ENCODE peak calls at places on chromosomes 11 and 22, in eight cellular contexts. T, C, S, N, Q, G, Y and M are unnamed samples.

GRCh38 chr22:28442951-28443876 is 236.4 kb downstream of the TTC28 start:
- DNase-seq in T (peak), C (no peak), S (peak), N (peak), Q (peak), G (peak), Y (peak), M (peak)

GRCh38 chr11:125263268-125263790 is 98.8 kb downstream of the PKNOX2 start:
- DNase-seq in T (peak), C (peak), S (peak), N (peak), Q (peak), G (peak), Y (peak), M (peak)

GRCh38 chr11:64916040-64916847 is 765 bp downstream of the ATG2A start:
- DNase-seq in T (peak), C (no peak), S (peak), N (peak), Q (no peak), G (peak), Y (peak), M (peak)

GRCh38 chr22:46099740-46100139 is 50.6 kb upstream of the PPARA start:
- DNase-seq in T (no peak), C (no peak), S (no peak), N (no peak), Q (no peak), G (no peak), Y (no peak), M (no peak)

GRCh38 chr11:79440451-79441158 is at the start of gene TENM4:
- DNase-seq in T (peak), C (peak), S (peak), N (peak), Q (no peak), G (peak), Y (peak), M (peak)

GRCh38 chr11:102494216-102494615 is 36.3 kb downstream of the MMP7 start:
- DNase-seq in T (peak), C (no peak), S (peak), N (no peak), Q (peak), G (peak), Y (peak), M (peak)

GRCh38 chr22:47110817-47111443 is 348.5 kb downstream of the TBC1D22A start:
- DNase-seq in T (no peak), C (no peak), S (no peak), N (no peak), Q (no peak), G (peak), Y (peak), M (no peak)

GRCh38 chr11:47587733-47588326 is 1.4 kb downstream of the FAM180B start:
- DNase-seq in T (no peak), C (no peak), S (peak), N (no peak), Q (no peak), G (no peak), Y (no peak), M (no peak)

GRCh38 chr11:112610996-112611795 is 350.0 kb upstream of the NCAM1 start:
- DNase-seq in T (no peak), C (no peak), S (no peak), N (no peak), Q (no peak), G (peak), Y (peak), M (no peak)

GRCh38 chr11:118620529-118621070 is 13.2 kb downstream of the PHLDB1 start:
- DNase-seq in T (peak), C (no peak), S (no peak), N (no peak), Q (no peak), G (no peak), Y (peak), M (no peak)

GRCh38 chr11:73201888-73202810 is 15.9 kb upstream of the P2RY2 start:
- DNase-seq in T (no peak), C (no peak), S (peak), N (no peak), Q (no peak), G (no peak), Y (no peak), M (no peak)

GRCh38 chr22:45179276-45180049 is 15.7 kb downstream of the NUP50 start:
- DNase-seq in T (no peak), C (no peak), S (no peak), N (no peak), Q (no peak), G (no peak), Y (no peak), M (no peak)

GRCh38 chr11:330307-330693 is 9.6 kb upstream of the IFITM3 start:
- DNase-seq in T (no peak), C (no peak), S (peak), N (no peak), Q (no peak), G (no peak), Y (no peak), M (no peak)

GRCh38 chr11:134503596-134503995 is 91.6 kb upstream of the B3GAT1 start:
- DNase-seq in T (no peak), C (no peak), S (no peak), N (no peak), Q (no peak), G (no peak), Y (no peak), M (no peak)

GRCh38 chr11:14902650-14903350 is 10.8 kb upstream of the CYP2R1 start:
- DNase-seq in T (no peak), C (no peak), S (no peak), N (no peak), Q (peak), G (peak), Y (peak), M (peak)

GRCh38 chr11:18310800-18311340 is 11.1 kb downstream of the HPS5 start:
- DNase-seq in T (no peak), C (no peak), S (no peak), N (no peak), Q (peak), G (no peak), Y (no peak), M (no peak)

DNA sequence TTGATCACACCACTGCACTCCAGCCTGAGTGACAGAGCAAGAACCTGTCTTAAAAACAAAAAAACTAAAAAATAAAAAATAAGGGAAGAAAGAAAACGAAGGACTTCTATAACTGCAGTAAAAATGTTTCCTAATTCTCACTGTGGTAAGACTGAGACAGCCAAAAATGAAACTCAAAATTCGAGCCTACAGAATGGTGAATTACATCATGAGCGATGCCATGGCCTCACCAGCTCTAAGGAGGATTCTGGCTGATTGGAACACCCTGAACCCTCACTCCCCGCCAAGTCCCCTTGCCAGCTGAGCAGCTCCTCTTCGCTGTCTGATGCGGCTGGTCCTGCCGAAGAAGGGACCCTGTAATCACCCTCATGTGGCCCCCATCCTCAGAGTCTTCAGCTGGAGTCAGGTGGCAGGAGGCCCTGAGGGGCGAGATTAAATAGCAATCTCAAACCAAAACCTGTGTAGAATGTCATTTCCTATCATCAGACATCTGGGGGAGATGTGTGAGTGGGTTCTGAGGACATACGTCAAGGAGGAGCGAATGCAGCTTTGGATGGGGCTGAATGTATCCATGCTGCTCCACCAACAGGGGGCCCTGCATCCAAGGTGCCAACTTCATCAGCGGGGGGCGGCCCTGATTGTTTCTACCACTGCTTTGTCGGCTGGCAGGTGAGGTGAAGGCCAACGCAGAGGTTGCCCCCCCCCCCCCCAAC is 29.2 kb downstream of the PDGFB start:
- DNase-seq in T (peak), C (no peak), S (no peak), N (peak), Q (no peak), G (no peak), Y (no peak), M (no peak)
- TF ChIP-seq CTCF in T (no peak), C (peak), S (no peak), N (peak), Q (peak), G (peak), Y (peak), M (peak)

GRCh38 chr11:68938816-68939582 is 35.3 kb downstream of the IGHMBP2 start:
- DNase-seq in T (no peak), C (no peak), S (no peak), N (no peak), Q (no peak), G (no peak), Y (no peak), M (no peak)
- H3K4me3 ChIP-seq in T (no peak), C (no peak), S (no peak), N (no peak), Q (no peak), G (no peak), Y (no peak), M (no peak)

GRCh38 chr22:19082101-19082500 is 40.1 kb downstream of the DGCR2 start:
- DNase-seq in T (peak), C (no peak), S (no peak), N (no peak), Q (no peak), G (no peak), Y (no peak), M (no peak)

GRCh38 chr22:19086944-19087343 is 35.3 kb downstream of the DGCR2 start:
- DNase-seq in T (peak), C (no peak), S (no peak), N (no peak), Q (peak), G (peak), Y (peak), M (peak)

GRCh38 chr22:19086417-19086816 is 35.8 kb downstream of the DGCR2 start:
- DNase-seq in T (peak), C (no peak), S (no peak), N (no peak), Q (no peak), G (no peak), Y (no peak), M (no peak)

GRCh38 chr22:19082793-19083192 is 39.4 kb downstream of the DGCR2 start:
- DNase-seq in T (peak), C (no peak), S (no peak), N (no peak), Q (no peak), G (no peak), Y (no peak), M (no peak)

GRCh38 chr22:19085233-19086043 is 36.8 kb downstream of the DGCR2 start:
- DNase-seq in T (peak), C (no peak), S (no peak), N (no peak), Q (peak), G (peak), Y (peak), M (peak)
- TF ChIP-seq CTCF in T (no peak), C (peak), S (no peak), N (peak), Q (peak), G (peak), Y (peak), M (peak)

DNA sequence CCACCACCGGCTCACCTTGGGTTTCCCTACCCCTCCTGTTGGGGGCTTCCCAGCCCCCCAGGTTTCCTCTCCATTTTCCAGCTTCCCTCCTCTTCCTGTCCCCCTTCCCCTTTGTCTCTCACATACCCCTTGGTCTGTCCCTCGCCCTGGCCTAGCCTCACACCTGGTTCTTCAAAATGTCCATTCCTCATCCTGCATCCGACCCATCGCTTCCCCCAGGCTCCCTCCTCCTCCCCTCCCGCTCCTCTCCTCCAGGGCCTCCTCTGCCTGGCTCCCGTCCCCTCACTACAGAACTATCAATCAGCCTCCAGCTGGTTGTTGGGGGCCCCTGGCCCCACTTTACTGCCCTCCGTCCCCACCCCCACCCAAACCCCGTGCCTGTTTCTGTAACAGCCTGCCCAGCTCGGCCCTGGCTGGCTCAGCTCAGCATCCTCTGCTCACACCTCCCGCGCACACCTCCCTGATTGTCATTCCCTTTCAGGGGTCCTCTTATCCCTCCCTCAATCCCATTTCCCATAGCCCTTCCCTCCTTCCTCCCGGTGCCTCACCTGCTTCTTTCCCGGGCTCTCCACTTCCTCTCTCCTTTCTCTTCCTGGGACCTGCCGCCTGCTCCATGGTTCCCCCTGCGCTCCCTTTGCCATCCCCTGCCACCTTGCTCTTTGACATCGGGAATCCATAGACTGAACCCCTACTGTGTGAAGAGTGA is 1.3 kb downstream of the CNIH2 start:
- DNase-seq in T (no peak), C (no peak), S (no peak), N (no peak), Q (no peak), G (no peak), Y (no peak), M (no peak)
- H3K4me3 ChIP-seq in T (no peak), C (no peak), S (no peak), N (peak), Q (no peak), G (no peak), Y (no peak), M (no peak)

DNA sequence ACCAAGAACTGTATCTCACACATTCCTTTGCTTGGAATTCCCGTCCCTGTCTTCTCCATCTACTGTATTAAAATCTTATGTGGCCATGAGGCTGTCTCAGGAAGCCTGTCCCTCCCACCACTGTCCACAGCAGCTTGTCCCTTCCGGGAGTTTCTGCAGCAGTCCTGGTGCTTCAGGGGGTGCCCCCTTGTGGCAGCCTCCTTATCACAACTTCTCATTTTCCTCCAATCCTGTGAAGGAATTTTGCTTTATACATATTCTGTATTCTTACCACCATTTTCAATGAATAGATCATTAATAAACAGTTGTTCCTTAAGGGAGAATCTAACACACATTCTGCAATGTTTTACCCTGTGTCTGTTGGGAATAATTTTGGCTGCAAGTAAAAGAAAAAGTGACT is 220.4 kb upstream of the RAG2 start:
- DNase-seq in T (no peak), C (no peak), S (no peak), N (peak), Q (no peak), G (peak), Y (no peak), M (peak)
- TF ChIP-seq CTCF in T (no peak), C (peak), S (no peak), N (peak), Q (peak), G (peak), Y (peak), M (peak)

DNA sequence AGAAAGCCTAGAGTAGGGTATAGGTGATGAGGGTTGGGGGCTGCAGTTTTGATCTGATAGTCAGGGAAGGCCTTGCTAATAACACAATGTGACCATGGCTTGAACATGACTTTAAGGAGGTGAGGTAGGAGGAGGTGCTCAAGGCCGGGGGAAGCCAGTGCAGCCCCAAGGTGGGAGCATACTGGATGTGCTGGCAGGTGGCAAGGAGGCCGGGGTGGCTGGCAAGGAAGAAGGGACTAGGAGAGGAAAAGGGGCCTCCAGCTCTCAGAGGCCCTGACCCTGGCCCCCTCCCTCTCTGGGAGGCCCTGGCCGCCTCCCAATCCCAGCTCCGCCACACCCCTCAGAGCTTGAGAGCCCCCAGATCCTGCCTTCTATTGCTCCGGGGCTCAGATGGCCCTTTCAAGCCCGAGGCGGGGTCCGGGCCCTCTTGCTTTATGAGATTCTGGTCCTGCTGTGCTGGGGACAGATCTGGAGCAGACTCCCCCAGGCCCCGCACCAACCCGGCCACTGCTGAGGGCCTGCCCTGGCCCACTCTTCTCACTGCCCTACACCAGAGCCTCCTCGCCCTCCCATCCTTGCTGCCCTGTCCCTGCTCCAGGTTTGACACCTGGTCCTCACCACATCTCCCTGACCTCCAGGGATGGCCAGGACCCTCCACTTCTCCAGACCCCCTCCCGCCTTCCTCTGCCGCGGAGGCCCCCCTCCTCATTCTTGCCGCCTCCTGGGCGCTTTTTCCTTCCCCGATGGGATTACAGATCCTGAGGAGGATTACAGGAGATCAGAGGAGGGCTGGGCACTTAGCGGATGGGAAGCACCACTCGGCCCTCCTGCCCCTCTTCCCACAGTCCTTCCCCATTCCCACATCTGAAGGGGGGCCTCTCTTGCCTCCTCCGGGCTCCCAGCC is 1.8 kb downstream of the PITPNM1 start:
- DNase-seq in T (no peak), C (no peak), S (peak), N (peak), Q (no peak), G (no peak), Y (no peak), M (no peak)
- H3K4me3 ChIP-seq in T (no peak), C (peak), S (no peak), N (peak), Q (peak), G (peak), Y (peak), M (peak)

GRCh38 chr11:120238968-120239620 is 846 bp upstream of the POU2F3 start:
- DNase-seq in T (no peak), C (no peak), S (no peak), N (no peak), Q (no peak), G (no peak), Y (no peak), M (no peak)

GRCh38 chr11:120243221-120243620 is 3.3 kb downstream of the POU2F3 start:
- DNase-seq in T (no peak), C (no peak), S (no peak), N (no peak), Q (no peak), G (no peak), Y (no peak), M (no peak)

GRCh38 chr11:120240866-120241265 is 926 bp downstream of the POU2F3 start:
- DNase-seq in T (no peak), C (no peak), S (no peak), N (no peak), Q (no peak), G (no peak), Y (no peak), M (no peak)

GRCh38 chr11:120241277-120241676 is 1.3 kb downstream of the POU2F3 start:
- DNase-seq in T (no peak), C (no peak), S (no peak), N (no peak), Q (no peak), G (no peak), Y (no peak), M (no peak)

DNA sequence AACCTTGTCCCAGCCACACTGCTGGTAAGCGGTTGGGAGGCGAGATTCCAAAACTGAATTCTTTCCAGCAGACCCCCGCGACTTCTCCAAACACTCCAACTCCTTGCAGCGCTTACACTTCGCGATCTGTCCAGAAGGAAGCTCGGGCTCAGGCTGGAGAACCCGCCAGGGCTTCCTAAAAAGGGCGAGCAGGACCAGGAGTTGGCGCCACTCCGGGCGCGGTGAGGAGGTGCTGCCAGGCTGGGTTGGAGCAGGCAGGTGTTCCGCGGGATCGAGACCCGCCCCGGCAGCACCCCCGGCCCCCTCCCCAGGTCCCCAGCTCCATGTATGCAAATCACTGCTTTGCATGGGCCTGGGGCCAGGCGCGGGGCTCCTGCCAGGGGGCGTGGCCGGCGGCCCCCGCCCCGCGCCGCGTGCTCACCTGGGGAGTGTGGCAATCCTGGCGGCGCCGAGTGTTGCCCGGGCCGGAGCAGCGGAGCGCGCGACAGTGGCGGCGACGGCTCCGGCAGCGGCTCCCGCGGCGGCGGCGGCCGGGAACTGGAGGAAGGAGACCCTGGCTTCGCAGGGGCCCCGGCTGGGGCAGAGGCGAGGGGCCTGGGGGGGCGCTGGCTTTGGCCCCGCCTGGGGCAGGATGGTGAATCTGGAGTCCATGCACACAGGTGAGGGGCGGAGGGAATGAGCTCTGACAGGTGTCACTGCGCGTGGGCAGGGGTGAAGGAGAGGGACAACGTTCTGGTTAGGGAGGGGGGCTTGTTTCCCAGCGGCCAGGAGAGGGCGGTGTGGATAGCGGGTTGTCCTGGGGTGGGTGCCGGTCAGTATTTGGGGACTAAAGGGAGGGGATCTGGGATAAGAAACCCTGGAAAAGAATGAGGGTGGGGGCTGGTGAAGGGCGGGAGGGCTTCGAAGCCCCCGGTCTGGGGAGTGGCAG is at the start of gene POU2F3:
- DNase-seq in T (peak), C (no peak), S (peak), N (peak), Q (no peak), G (no peak), Y (no peak), M (no peak)
- TF ChIP-seq CTCF in T (no peak), C (peak), S (no peak), N (peak), Q (peak), G (peak), Y (peak), M (no peak)

GRCh38 chr11:46499821-46500220 is 94.0 kb downstream of the AMBRA1 start:
- DNase-seq in T (no peak), C (no peak), S (no peak), N (no peak), Q (no peak), G (no peak), Y (no peak), M (no peak)
- H3K4me3 ChIP-seq in T (no peak), C (no peak), S (no peak), N (no peak), Q (no peak), G (no peak), Y (no peak), M (no peak)